ENCODE peak calls at places on chromosomes 1 and 21, in seven cellular contexts. V is NCI-H1105 treated with DMSO at 0.1 percent for 48 hours; R is stomach; E is GM20000; D is Jurkat, Clone E6-1; U is upper lobe of right lung; I is endothelial cell. J is an unnamed sample.

GRCh38 chr1:19057784-19058475 is 101.5 kb upstream of the IFFO2 start:
- DNase-seq in V (no peak), R (no peak), E (no peak), D (no peak), U (no peak), I (no peak), J (no peak)

GRCh38 chr1:228379666-228380065 is 27.0 kb downstream of the TRIM11 start:
- DNase-seq in V (no peak), R (no peak), E (no peak), D (no peak), U (peak), I (no peak), J (no peak)

GRCh38 chr1:18008116-18008515 is 99.5 kb upstream of the IGSF21 start:
- DNase-seq in V (no peak), R (no peak), E (no peak), D (no peak), U (no peak), I (no peak), J (no peak)

GRCh38 chr1:224582041-224582440 is 34.1 kb upstream of the CNIH3 start:
- DNase-seq in V (no peak), R (no peak), E (no peak), D (no peak), U (no peak), I (no peak), J (no peak)

GRCh38 chr1:203422116-203422515 is 53.5 kb upstream of the PRELP start:
- DNase-seq in V (no peak), R (no peak), E (no peak), D (no peak), U (no peak), I (no peak), J (no peak)

GRCh38 chr1:160261526-160261877 is 847 bp downstream of the DCAF8 start:
- DNase-seq in V (peak), R (peak), E (peak), D (peak), U (no peak), I (no peak), J (peak)

GRCh38 chr1:3315991-3316943 is 138.2 kb upstream of the ARHGEF16 start:
- DNase-seq in V (no peak), R (no peak), E (no peak), D (peak), U (no peak), I (no peak), J (no peak)

GRCh38 chr1:193558491-193559028 is 372.1 kb upstream of the B3GALT2 start:
- DNase-seq in V (no peak), R (no peak), E (no peak), D (no peak), U (no peak), I (no peak), J (no peak)

GRCh38 chr21:34688145-34688544 is 19.4 kb downstream of the CLIC6 start:
- DNase-seq in V (peak), R (no peak), E (no peak), D (no peak), U (no peak), I (peak), J (no peak)

GRCh38 chr1:159943908-159944622 is 1.3 kb downstream of the IGSF9 start:
- DNase-seq in V (peak), R (no peak), E (peak), D (no peak), U (peak), I (no peak), J (no peak)

GRCh38 chr1:77533660-77534295 is 148.7 kb downstream of the ZZZ3 start:
- DNase-seq in V (peak), R (peak), E (peak), D (peak), U (no peak), I (peak), J (no peak)

GRCh38 chr1:226349801-226350503 is 41.0 kb upstream of the LIN9 start:
- DNase-seq in V (no peak), R (peak), E (peak), D (no peak), U (no peak), I (no peak), J (no peak)

GRCh38 chr1:18724001-18724411 is 93.4 kb downstream of the PAX7 start:
- DNase-seq in V (no peak), R (no peak), E (no peak), D (no peak), U (no peak), I (no peak), J (no peak)

GRCh38 chr1:89737985-89738510 is 82.8 kb upstream of the LRRC8D start:
- DNase-seq in V (no peak), R (no peak), E (no peak), D (no peak), U (no peak), I (no peak), J (no peak)

GRCh38 chr1:213374369-213374768 is 323.3 kb downstream of the RPS6KC1 start:
- DNase-seq in V (peak), R (peak), E (peak), D (peak), U (peak), I (peak), J (peak)

GRCh38 chr1:247530785-247531184 is 5.5 kb downstream of the OR2C3 start:
- DNase-seq in V (no peak), R (no peak), E (no peak), D (no peak), U (no peak), I (no peak), J (no peak)

GRCh38 chr1:71089536-71090270 is 8.9 kb upstream of the ZRANB2 start:
- DNase-seq in V (no peak), R (no peak), E (no peak), D (no peak), U (no peak), I (no peak), J (peak)

GRCh38 chr21:43834146-43834905 is 30.7 kb upstream of the AGPAT3 start:
- DNase-seq in V (no peak), R (no peak), E (no peak), D (no peak), U (no peak), I (no peak), J (no peak)

GRCh38 chr1:60560701-60561100 is 487.1 kb upstream of the C1orf87 start:
- DNase-seq in V (no peak), R (no peak), E (no peak), D (no peak), U (no peak), I (no peak), J (no peak)

GRCh38 chr21:46161800-46162592 is 6.6 kb upstream of the FTCD start:
- DNase-seq in V (no peak), R (no peak), E (no peak), D (no peak), U (peak), I (no peak), J (no peak)

GRCh38 chr1:156400191-156400920 is 31.3 kb downstream of the RHBG start:
- DNase-seq in V (no peak), R (no peak), E (no peak), D (no peak), U (no peak), I (no peak), J (no peak)

GRCh38 chr21:45320261-45320990 is 32.7 kb upstream of the POFUT2 start:
- DNase-seq in V (no peak), R (no peak), E (no peak), D (no peak), U (peak), I (no peak), J (no peak)

GRCh38 chr1:43302721-43303476 is 2.1 kb downstream of the TIE1 start:
- DNase-seq in V (no peak), R (no peak), E (no peak), D (no peak), U (peak), I (no peak), J (no peak)

GRCh38 chr21:43375006-43375826 is 51.7 kb downstream of the SIK1 start:
- DNase-seq in V (no peak), R (no peak), E (no peak), D (no peak), U (no peak), I (no peak), J (no peak)

GRCh38 chr1:2290171-2290578 is 62.1 kb downstream of the SKI start:
- DNase-seq in V (no peak), R (no peak), E (no peak), D (no peak), U (no peak), I (no peak), J (no peak)

GRCh38 chr1:179824265-179824664 is 53.3 kb downstream of the TOR1AIP2 start:
- DNase-seq in V (no peak), R (no peak), E (no peak), D (no peak), U (peak), I (no peak), J (no peak)

GRCh38 chr1:38529337-38529860 is 330.2 kb downstream of the RRAGC start:
- DNase-seq in V (no peak), R (no peak), E (no peak), D (no peak), U (no peak), I (no peak), J (no peak)

GRCh38 chr1:107648071-107648470 is 316.9 kb downstream of the VAV3 start:
- DNase-seq in V (no peak), R (no peak), E (no peak), D (no peak), U (no peak), I (no peak), J (peak)

GRCh38 chr1:93723733-93724270 is 42.2 kb upstream of the BCAR3 start:
- DNase-seq in V (no peak), R (no peak), E (no peak), D (no peak), U (no peak), I (no peak), J (no peak)

GRCh38 chr1:205571747-205572146 is 60.1 kb downstream of the ELK4 start:
- DNase-seq in V (no peak), R (peak), E (no peak), D (no peak), U (no peak), I (no peak), J (no peak)

GRCh38 chr1:207404849-207405525 is 49.1 kb upstream of the CR2 start:
- DNase-seq in V (peak), R (no peak), E (peak), D (peak), U (no peak), I (no peak), J (peak)

GRCh38 chr1:5989731-5990271 is 2.4 kb downstream of the NPHP4 start:
- DNase-seq in V (no peak), R (no peak), E (no peak), D (no peak), U (peak), I (no peak), J (no peak)

GRCh38 chr1:220808501-220809186 is 21.9 kb downstream of the MTARC1 start:
- DNase-seq in V (no peak), R (no peak), E (no peak), D (no peak), U (no peak), I (no peak), J (no peak)

GRCh38 chr21:29430030-29430429 is 131.3 kb downstream of the BACH1 start:
- DNase-seq in V (no peak), R (no peak), E (no peak), D (no peak), U (no peak), I (no peak), J (no peak)

GRCh38 chr1:240274569-240274968 is 182.9 kb downstream of the FMN2 start:
- DNase-seq in V (no peak), R (no peak), E (no peak), D (no peak), U (no peak), I (no peak), J (no peak)

GRCh38 chr1:40857737-40858136 is 4.4 kb downstream of the CITED4 start:
- DNase-seq in V (no peak), R (no peak), E (no peak), D (no peak), U (no peak), I (no peak), J (no peak)